ENCODE peak calls at places on chromosomes 4 and X, in seven cellular contexts. S, A, Y, H, R, O and F are unnamed samples.

GRCh38 chr4:70768301-70768948 is 46.7 kb downstream of the RUFY3 start:
- DNase-seq in S (no peak), A (no peak), Y (no peak), H (no peak), R (no peak), O (peak; percentile 74), F (no peak)

GRCh38 chrX:109635151-109635550 is 10.2 kb upstream of the KCNE5 start:
- DNase-seq in S (no peak), A (no peak), Y (no peak), H (no peak), R (no peak), O (peak; percentile 31), F (no peak)

GRCh38 chr4:88706574-88706973 is 8.9 kb upstream of the NAP1L5 start:
- DNase-seq in S (no peak), A (no peak), Y (peak; percentile 33), H (peak; percentile 32), R (no peak), O (peak; percentile 67), F (no peak)

GRCh38 chrX:87338510-87338909 is 179.1 kb upstream of the KLHL4 start:
- DNase-seq in S (no peak), A (no peak), Y (no peak), H (no peak), R (no peak), O (peak; percentile 50), F (no peak)

GRCh38 chr4:81723927-81724587 is 252.3 kb upstream of the RASGEF1B start:
- DNase-seq in S (no peak), A (no peak), Y (peak; percentile 63), H (peak; percentile 21), R (no peak), O (no peak), F (no peak)

GRCh38 chr4:6134612-6135220 is 65.6 kb downstream of the JAKMIP1 start:
- DNase-seq in S (peak; percentile 50), A (no peak), Y (no peak), H (no peak), R (no peak), O (no peak), F (no peak)

GRCh38 chr4:3029464-3029863 is 44.9 kb downstream of the HTT-AS start:
- DNase-seq in S (no peak), A (no peak), Y (no peak), H (no peak), R (no peak), O (no peak), F (no peak)

GRCh38 chr4:79227896-79228295 is 98.0 kb downstream of the NAA11 start:
- DNase-seq in S (no peak), A (no peak), Y (peak; percentile 31), H (no peak), R (no peak), O (no peak), F (peak; percentile 27)

GRCh38 chr4:73964862-73965611 is 16.8 kb downstream of the PF4 start:
- DNase-seq in S (no peak), A (no peak), Y (no peak), H (no peak), R (no peak), O (peak; percentile 23), F (peak; percentile 65)

GRCh38 chrX:40090050-40090804 is 7.5 kb downstream of the BCOR start:
- DNase-seq in S (no peak), A (no peak), Y (no peak), H (peak; percentile 58), R (peak; percentile 54), O (peak; percentile 8), F (peak; percentile 71)

GRCh38 chrX:153970398-153971123 is 1.1 kb downstream of the HCFC1 start:
- DNase-seq in S (no peak), A (no peak), Y (peak; percentile 31), H (peak; percentile 56), R (peak; percentile 52), O (no peak), F (no peak)

GRCh38 chrX:368811-369562 is 17.7 kb downstream of the PPP2R3B start:
- DNase-seq in S (no peak), A (no peak), Y (no peak), H (no peak), R (no peak), O (no peak), F (no peak)

GRCh38 chrX:31420711-31421151 is 348.9 kb upstream of the FTHL17 start:
- DNase-seq in S (no peak), A (no peak), Y (no peak), H (no peak), R (no peak), O (no peak), F (no peak)

GRCh38 chr4:135277980-135278315 is 1076.4 kb upstream of the PABPC4L start:
- DNase-seq in S (no peak), A (no peak), Y (no peak), H (no peak), R (no peak), O (no peak), F (no peak)

GRCh38 chr4:149486861-149487260 is 328.8 kb downstream of the IQCM start:
- DNase-seq in S (no peak), A (no peak), Y (no peak), H (no peak), R (no peak), O (no peak), F (no peak)
- H3K27ac ChIP-seq in S (no peak overlapping the region), A (no peak overlapping the region), Y (no peak overlapping the region), H (no peak overlapping the region), R (no peak overlapping the region), O (no peak overlapping the region), F (no peak overlapping the region)

DNA sequence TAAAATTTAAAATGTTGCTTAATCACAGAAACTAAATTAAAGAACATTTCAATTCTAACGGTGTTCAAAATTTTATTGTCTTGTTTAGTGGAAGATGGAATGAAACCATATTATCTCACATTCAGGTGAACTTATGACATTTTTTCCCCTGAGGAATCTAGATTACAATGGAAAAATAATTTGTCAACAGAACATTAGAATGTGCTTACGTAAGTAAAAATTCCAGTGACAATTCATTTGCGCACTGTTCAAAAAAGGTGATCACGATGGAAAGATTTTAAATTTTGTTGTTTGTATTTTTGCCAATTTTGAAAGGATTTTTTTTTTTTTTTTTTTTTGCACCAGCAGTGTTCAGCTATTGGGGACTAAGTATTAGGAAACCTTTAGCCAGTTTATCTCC is 23.3 kb upstream of the SORBS2 start:
- DNase-seq in S (no peak), A (no peak), Y (no peak), H (no peak), R (no peak), O (no peak), F (no peak)
- H3K4me3 ChIP-seq in S (no peak overlapping the region), A (no peak overlapping the region), Y (no peak overlapping the region), H (no peak overlapping the region), R (no peak overlapping the region), O (no peak overlapping the region), F (no peak overlapping the region)

DNA sequence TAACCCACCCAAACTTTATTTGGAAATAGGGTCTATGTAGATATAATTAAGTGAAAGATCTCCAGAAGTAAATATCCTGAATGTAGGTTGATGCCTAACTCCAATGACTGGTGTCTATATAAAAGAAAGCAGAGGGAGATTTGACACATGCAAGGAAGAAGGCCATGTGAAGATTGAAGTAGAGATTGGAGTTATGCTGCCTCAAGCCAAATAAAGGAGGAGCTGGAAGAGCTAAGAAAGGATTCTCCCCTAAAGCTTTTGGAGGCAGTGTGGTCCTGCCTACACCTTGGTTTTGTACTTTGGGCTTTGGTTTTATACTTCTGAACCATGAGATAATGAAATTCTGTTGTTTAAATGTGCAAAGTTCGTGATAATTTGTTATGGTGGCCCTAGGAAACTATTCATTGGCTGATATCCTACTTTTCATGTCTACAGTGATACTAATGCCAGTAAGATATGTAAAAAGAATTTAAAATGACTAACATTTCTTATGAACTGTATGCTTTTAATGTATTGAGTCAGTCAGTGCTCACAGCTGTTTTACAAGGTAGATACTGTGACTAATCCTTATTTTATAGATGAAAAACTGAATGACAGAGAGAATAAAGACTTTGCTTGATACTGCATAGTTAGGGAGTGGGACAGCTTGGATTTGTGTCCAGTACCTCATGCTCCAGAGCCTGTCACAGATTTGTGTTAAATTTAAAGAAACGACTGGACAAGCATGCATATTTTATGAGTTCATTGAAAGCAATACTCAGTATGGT is 5.9 kb upstream of the RAB40AL start:
- DNase-seq in S (no peak), A (no peak), Y (no peak), H (no peak), R (no peak), O (no peak), F (no peak)
- H3K27ac ChIP-seq in S (no peak overlapping the region), A (no peak overlapping the region), Y (no peak overlapping the region), H (no peak overlapping the region), R (no peak overlapping the region), O (no peak overlapping the region), F (no peak overlapping the region)

DNA sequence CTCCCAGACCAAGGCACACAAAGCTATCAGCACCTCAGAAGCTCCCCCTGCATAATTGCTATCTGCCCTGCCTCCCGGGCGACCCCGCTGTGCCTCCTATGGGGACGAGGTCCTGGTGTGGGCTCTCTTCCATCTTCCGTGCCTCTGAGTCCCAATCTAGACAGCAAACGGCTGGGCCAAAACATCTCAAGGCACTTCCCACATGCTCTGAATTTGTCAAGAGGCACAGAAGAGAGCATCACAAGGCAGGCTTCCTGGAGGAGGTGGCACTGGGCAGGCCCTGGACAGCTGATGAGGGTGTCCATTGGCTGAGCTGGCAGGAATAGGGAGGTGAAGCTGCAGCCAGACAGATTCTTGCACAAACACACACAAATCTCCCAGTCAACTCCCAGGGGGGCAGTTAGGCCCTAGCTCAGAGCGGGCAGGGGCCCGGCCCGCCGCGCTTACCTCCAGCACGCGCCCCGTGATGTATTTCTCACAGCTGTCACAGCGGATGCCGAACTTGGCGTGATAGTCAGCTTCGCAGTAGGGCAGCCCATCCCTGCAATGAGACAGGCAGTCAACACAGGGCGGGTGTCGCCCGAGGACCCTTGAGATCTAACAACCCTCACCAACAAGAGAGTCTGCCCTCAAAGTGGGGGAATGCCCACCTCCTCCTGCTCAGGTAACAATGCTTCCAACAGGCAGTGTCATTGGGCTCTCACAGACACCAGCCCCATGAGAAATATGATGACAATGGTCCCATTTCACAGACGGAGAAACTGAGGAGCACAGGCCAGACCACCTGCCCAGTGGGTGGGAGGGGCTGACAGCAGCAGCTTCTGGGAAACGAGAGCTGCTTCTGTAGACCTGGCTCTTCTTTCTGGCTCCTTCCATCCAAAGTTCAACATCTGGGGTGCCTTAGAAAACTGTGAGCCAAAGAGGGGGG is 81.2 kb downstream of the ABLIM2 start:
- DNase-seq in S (no peak), A (no peak), Y (no peak), H (no peak), R (no peak), O (no peak), F (no peak)
- H3K4me3 ChIP-seq in S (no peak overlapping the region), A (no peak overlapping the region), Y (no peak overlapping the region), H (no peak overlapping the region), R (no peak overlapping the region), O (no peak overlapping the region), F (no peak overlapping the region)

DNA sequence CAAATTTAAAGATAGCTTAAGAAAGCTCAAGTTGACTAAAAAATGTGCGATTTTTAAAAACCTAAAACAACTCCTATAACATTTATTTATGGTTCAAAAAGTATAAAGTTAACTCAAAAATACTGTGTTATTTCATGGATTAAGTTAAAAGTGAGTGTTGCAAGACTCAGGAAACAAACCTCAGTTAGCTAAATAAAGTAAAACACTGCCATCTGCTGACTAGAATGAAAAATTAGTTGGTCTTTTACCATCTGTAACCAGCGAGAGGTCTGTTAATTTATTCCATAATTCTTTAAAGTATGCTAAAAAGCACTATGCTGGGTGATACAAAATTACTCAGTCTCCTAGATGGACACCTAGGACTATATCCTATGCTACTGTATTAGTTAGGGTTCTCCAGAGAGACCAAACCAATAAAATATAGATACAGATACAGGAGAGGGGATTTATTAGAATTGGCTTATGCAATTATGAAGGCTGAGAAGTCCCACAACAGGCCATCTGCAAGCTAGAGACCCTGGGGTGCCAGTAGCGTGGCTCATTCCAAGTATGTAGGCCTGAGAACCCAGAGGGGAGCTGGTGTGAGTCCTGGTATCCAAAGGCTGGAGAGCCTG is 4.9 kb upstream of the WDFY3 start:
- DNase-seq in S (no peak), A (no peak), Y (no peak), H (no peak), R (no peak), O (peak; percentile 63), F (no peak)
- H3K27ac ChIP-seq in S (no peak overlapping the region), A (no peak overlapping the region), Y (no peak overlapping the region), H (no peak overlapping the region), R (no peak overlapping the region), O (no peak overlapping the region), F (no peak overlapping the region)

GRCh38 chr4:140012688-140013087 is 141.3 kb downstream of the MAML3 start:
- DNase-seq in S (no peak), A (no peak), Y (peak; percentile 76), H (no peak), R (peak; percentile 55), O (peak; percentile 92), F (no peak)
- H3K4me3 ChIP-seq in S (no peak overlapping the region), A (no peak overlapping the region), Y (no peak overlapping the region), H (no peak overlapping the region), R (no peak overlapping the region), O (no peak overlapping the region), F (no peak overlapping the region)